ENCODE peak calls at places on chromosomes 1 and 21, in eight cellular contexts. A, P, E, G, J, C, V and Z are unnamed samples.

GRCh38 chr1:217135569-217135915 is 412.3 kb upstream of the ESRRG start:
- DNase-seq in V (no peak), A (no peak), G (no peak), P (no peak), C (no peak), E (no peak), J (no peak), Z (peak)

GRCh38 chr1:153960206-153960605 is 1.8 kb upstream of the CRTC2 start:
- DNase-seq in E (no peak), A (no peak), G (no peak), V (no peak), P (peak), J (no peak), C (no peak), Z (no peak)

GRCh38 chr1:229155472-229155871 is 115.4 kb upstream of the RAB4A start:
- DNase-seq in C (no peak), G (no peak), P (no peak), A (no peak), V (no peak), E (no peak), J (no peak), Z (no peak)

GRCh38 chr1:11279152-11279551 is 6.2 kb downstream of the UBIAD1 start:
- DNase-seq in C (no peak), E (no peak), V (no peak), J (no peak), P (no peak), A (no peak), G (no peak), Z (no peak)

GRCh38 chr1:35876988-35877387 is 6.0 kb upstream of the AGO1 start:
- DNase-seq in E (no peak), A (no peak), V (no peak), G (no peak), C (no peak), J (no peak), P (no peak), Z (peak)

GRCh38 chr1:87961992-87962391 is 633.3 kb downstream of the LMO4 start:
- DNase-seq in J (no peak), G (no peak), V (no peak), A (no peak), P (no peak), C (no peak), E (no peak), Z (no peak)

GRCh38 chr1:216785211-216785610 is 62.0 kb upstream of the ESRRG start:
- DNase-seq in C (no peak), E (no peak), P (no peak), A (no peak), V (no peak), G (no peak), J (no peak), Z (no peak)

GRCh38 chr1:67893126-67893495 is 59.8 kb upstream of the GNG12 start:
- DNase-seq in J (no peak), P (no peak), E (no peak), G (no peak), C (no peak), V (no peak), A (no peak), Z (no peak)

GRCh38 chr1:114286179-114286578 is 132.5 kb upstream of the SYT6 start:
- DNase-seq in C (no peak), J (no peak), A (no peak), P (no peak), V (no peak), E (no peak), G (no peak), Z (no peak)

GRCh38 chr1:56584910-56585528 is 5.7 kb upstream of the PLPP3 start:
- DNase-seq in C (no peak), J (no peak), E (peak), G (no peak), V (no peak), A (no peak), P (no peak), Z (peak)

GRCh38 chr1:89407355-89407754 is 43.5 kb downstream of the GBP6 start:
- DNase-seq in A (no peak), J (no peak), G (no peak), C (no peak), E (no peak), V (no peak), P (no peak), Z (no peak)

GRCh38 chr1:162070825-162071224 is 1.3 kb downstream of the NOS1AP start:
- DNase-seq in J (no peak), P (peak), V (no peak), A (peak), C (no peak), G (no peak), E (no peak), Z (peak)

GRCh38 chr1:234597894-234598293 is 12.1 kb downstream of the IRF2BP2 start:
- DNase-seq in P (no peak), J (no peak), A (no peak), V (peak), E (peak), C (no peak), G (no peak), Z (peak)

GRCh38 chr1:13687361-13687760 is 12.6 kb upstream of the PRDM2 start:
- DNase-seq in P (no peak), C (no peak), A (no peak), J (no peak), E (no peak), V (no peak), G (no peak), Z (no peak)

GRCh38 chr1:204578867-204579664 is 62.9 kb downstream of the MDM4 start:
- DNase-seq in V (no peak), C (no peak), G (no peak), E (peak), P (peak), J (peak), A (no peak), Z (peak)

GRCh38 chr1:242523968-242524570 is 428 bp downstream of the PLD5 start:
- DNase-seq in J (peak), E (peak), G (no peak), P (peak), C (peak), V (no peak), A (peak), Z (peak)

GRCh38 chr1:2346691-2347408 is 44.5 kb downstream of the MORN1 start:
- DNase-seq in J (no peak), A (no peak), P (peak), G (no peak), E (no peak), C (no peak), V (no peak), Z (no peak)

GRCh38 chr21:33587792-33588484 is 546 bp downstream of the DONSON start:
- DNase-seq in A (peak), G (peak), P (peak), C (peak), V (peak), J (no peak), E (peak), Z (peak)

GRCh38 chr1:22375601-22376000 is 76.0 kb upstream of the ZBTB40 start:
- DNase-seq in E (no peak), A (no peak), P (no peak), J (no peak), V (no peak), C (no peak), G (no peak), Z (no peak)

GRCh38 chr1:8202182-8202905 is 115.6 kb upstream of the SLC45A1 start:
- DNase-seq in J (peak), A (peak), V (no peak), P (peak), G (peak), C (no peak), E (no peak), Z (peak)